ENCODE peak calls at places on chromosomes 2 and 18, in six cellular contexts. X, U, Q, Z, H and M are unnamed samples.

GRCh38 chr2:210863283-210863682 is 306.9 kb downstream of the CPS1 start:
- DNase-seq in X (no peak), U (no peak), Q (no peak), Z (no peak), H (no peak), M (no peak)

GRCh38 chr2:122815120-122815519 is 1059.7 kb downstream of the TSN start:
- DNase-seq in X (no peak), U (no peak), Q (no peak), Z (no peak), H (no peak), M (no peak)

GRCh38 chr2:192560326-192560725 is 365.6 kb upstream of the TMEFF2 start:
- DNase-seq in X (no peak), U (no peak), Q (no peak), Z (no peak), H (no peak), M (no peak)

GRCh38 chr18:57806891-57807280 is 3.8 kb upstream of the ATP8B1 start:
- DNase-seq in X (peak), U (no peak), Q (peak), Z (peak), H (peak), M (no peak)

GRCh38 chr2:197279997-197280756 is 30.4 kb downstream of the ANKRD44 start:
- DNase-seq in X (no peak), U (no peak), Q (no peak), Z (peak), H (peak), M (no peak)

GRCh38 chr2:3886036-3886435 is 182.7 kb downstream of the DCDC2C start:
- DNase-seq in X (no peak), U (no peak), Q (no peak), Z (no peak), H (no peak), M (no peak)

GRCh38 chr18:32998285-32998684 is 225.5 kb upstream of the KLHL14 start:
- DNase-seq in X (no peak), U (no peak), Q (no peak), Z (no peak), H (no peak), M (no peak)

GRCh38 chr2:43576983-43577892 is 18.6 kb downstream of the THADA start:
- DNase-seq in X (peak), U (no peak), Q (no peak), Z (peak), H (peak), M (no peak)

GRCh38 chr2:3256655-3257054 is 121.0 kb downstream of the EIPR1 start:
- DNase-seq in X (no peak), U (no peak), Q (no peak), Z (no peak), H (no peak), M (no peak)

DNA sequence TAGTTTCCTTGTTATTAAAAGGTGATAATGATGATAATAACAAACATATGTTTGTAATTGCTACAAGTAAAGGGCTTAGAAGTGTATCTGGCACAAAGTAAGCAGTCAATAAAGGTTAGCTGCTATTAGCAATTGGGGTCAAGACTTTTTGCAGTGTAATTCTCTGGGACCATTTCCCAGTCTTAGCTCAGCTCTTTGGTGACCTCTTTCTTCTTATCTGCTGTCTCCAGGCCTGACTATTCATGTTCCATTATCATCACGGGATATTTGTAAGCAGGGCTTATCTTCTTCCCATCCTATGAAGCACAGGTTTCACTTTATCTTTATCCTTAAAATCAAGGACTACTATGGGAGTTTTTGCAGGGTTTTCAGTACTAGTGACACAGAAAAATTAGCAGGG is 131.7 kb downstream of the DOCK10 start:
- DNase-seq in X (no peak), U (no peak), Q (no peak), Z (peak), H (peak), M (no peak)
- H3K27ac ChIP-seq in X (peak), U (no peak), Q (peak), Z (no peak), H (no peak), M (no peak)

GRCh38 chr2:38409136-38409903 is 32.2 kb upstream of the ATL2 start:
- DNase-seq in X (no peak), U (no peak), Q (peak), Z (peak), H (no peak), M (no peak)
- H3K27ac ChIP-seq in X (no peak), U (no peak), Q (no peak), Z (no peak), H (no peak), M (no peak)

DNA sequence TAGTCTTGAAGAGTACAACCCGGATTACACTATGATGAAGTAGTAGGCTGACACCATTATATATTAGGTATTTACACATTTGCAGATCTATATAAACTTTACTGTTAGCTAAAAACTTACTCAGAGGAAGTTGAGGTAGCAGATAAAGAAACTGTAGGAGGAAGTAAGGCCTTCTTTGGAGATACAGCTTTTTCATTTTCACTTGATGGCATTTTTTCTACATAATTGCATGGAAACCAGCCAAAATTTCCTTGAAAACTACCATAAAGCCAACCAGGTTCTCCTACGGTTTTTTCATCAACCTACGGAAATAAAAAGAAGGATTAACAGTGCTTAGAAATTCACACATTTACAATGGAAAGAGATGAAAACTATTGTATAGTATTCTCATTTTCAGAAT is 86.6 kb downstream of the FAM228A start:
- DNase-seq in X (no peak), U (no peak), Q (no peak), Z (peak), H (no peak), M (no peak)
- H3K27ac ChIP-seq in X (no peak), U (no peak), Q (no peak), Z (no peak), H (no peak), M (no peak)

GRCh38 chr2:237208373-237209045 is 122.8 kb downstream of the COPS8 start:
- DNase-seq in X (no peak), U (no peak), Q (no peak), Z (peak), H (peak), M (no peak)
- H3K27ac ChIP-seq in X (no peak), U (no peak), Q (no peak), Z (no peak), H (peak), M (no peak)

GRCh38 chr2:61109291-61109690 is 43.6 kb downstream of the SANBR start:
- DNase-seq in X (no peak), U (no peak), Q (no peak), Z (no peak), H (no peak), M (no peak)

GRCh38 chr2:61114147-61114546 is 47.8 kb upstream of the C2orf74 start:
- DNase-seq in X (no peak), U (no peak), Q (no peak), Z (no peak), H (no peak), M (no peak)

GRCh38 chr2:61117534-61117933 is 44.5 kb upstream of the C2orf74 start:
- DNase-seq in X (no peak), U (no peak), Q (no peak), Z (no peak), H (peak), M (no peak)

GRCh38 chr2:61116302-61116701 is 45.7 kb upstream of the C2orf74 start:
- DNase-seq in X (no peak), U (no peak), Q (no peak), Z (no peak), H (no peak), M (no peak)

DNA sequence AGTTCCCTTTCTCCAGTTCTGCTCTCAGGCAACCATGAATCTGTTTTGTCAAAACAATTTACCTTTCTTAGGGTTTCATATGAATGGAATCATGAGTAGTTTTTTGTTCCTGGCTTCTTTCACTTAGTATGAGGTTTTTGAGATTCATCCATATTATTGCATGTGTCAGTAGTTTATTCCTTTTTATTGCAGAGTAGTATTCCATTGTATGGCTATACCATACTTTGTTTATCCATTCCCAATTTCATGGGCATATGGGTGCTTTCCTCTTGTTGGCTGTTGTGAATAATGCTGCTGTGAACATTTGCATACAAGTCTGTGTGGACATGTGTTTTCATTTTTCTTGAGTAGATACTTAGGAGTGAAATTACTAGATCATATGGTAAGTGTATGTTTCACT is 46.0 kb downstream of the SANBR start:
- DNase-seq in X (no peak), U (no peak), Q (no peak), Z (no peak), H (no peak), M (no peak)
- H3K27ac ChIP-seq in X (no peak), U (no peak), Q (no peak), Z (no peak), H (no peak), M (no peak)

DNA sequence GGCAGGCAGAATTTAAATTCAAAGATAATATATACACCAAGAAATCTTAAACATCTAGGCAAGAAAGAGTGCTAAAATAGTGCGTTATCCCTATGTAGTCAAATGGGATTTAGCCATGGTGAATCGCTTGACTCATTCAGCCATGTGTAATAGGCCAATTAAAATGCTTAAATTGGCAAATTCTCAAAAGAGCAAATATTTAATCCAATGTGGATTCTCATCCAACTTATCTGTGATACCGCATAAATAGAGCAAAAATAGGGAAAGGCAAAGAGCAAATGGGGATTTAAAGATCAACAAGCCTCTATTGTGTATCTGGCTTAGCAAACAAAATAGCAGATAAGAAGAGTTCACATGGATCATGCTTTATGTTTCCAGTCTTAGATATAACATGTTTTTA is 123.2 kb upstream of the RPRM start:
- DNase-seq in X (no peak), U (no peak), Q (no peak), Z (no peak), H (no peak), M (no peak)
- H3K27ac ChIP-seq in X (no peak), U (no peak), Q (no peak), Z (no peak), H (no peak), M (no peak)

DNA sequence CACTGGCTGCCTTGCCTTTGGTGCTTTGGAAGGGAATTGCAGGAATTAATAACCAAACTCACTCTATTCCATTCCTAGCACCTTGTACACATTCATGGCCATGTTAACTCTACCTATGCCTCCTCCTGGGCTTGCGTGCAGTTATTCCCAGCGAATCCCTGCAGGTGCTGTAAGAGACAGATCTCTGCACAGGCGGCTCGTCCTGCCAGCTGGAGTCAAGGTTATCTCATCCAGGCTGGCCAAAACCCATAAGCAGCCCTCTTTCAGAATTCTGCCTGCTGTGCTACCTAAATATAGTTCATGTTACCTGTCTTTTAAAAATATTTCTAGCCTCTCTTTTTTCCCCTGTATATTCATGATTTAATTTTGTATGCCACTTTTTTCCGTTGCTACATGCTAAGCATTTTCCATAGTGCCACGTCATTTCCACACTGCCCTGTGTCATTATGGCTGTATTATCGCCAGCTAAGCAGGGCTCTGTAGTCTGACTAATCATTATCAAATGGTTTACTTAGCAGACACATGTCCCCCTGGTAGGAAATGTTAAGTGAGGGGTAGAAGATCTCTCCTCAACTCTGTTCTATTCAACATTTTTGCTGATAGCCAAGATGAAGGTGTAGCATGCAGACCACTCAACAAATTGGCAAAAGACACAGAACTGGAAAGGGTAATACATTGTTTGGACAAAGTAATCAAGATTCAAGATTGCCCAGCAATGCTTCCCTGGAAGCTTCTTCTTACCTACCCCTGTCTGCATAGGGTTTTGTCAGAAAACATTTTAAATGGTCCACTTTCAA is 79.7 kb upstream of the TAF1B start:
- DNase-seq in X (no peak), U (no peak), Q (no peak), Z (no peak), H (peak), M (no peak)
- H3K27ac ChIP-seq in X (peak), U (no peak), Q (no peak), Z (no peak), H (no peak), M (no peak)

DNA sequence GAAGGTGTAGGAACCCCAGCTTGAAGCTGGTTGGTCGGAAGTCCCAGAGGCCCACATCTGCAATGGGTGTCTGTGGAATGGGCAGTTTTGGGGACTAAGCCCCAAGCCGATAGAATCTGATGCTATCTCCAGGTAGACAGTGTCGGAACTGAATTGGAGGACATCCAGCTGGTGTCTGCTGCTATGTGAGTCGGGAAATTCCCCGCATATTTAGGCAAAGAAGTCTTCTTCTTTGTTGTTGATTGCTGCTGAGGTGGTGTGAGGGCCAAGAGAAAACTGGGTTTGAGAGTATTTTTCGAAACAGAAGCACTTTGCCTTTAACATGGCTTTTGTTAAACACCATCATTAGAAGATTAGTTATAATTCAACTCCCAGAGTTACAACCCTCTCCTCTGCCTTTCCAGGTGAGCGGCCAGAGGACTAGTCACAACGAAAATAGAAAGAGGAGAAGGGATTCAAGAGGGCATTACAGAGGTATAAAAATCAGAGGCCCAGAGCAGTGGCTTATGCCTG is 49.4 kb upstream of the ACTR3 start:
- DNase-seq in X (no peak), U (no peak), Q (no peak), Z (no peak), H (no peak), M (no peak)
- H3K27ac ChIP-seq in X (no peak), U (no peak), Q (no peak), Z (no peak), H (no peak), M (no peak)

DNA sequence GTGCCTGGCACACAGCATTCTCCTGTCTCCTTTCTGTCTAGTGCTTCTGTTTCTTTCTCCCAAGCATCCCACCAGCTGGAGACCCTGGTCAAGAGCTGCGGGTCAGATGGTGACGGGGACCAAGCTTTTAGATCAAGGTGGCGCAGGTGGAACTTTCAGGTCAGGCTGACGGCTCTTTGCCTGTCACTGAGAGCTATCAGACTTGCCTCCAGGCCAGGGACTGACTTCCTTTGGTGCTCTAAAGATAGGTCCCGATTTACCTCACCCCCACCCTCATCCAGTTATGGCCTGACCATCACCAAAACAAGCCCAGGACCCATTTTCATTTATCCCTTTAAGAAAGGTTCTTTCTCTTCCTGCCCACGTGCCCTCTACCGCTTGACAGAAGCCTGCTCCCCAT is 1.2 kb upstream of the EMILIN1 start:
- DNase-seq in X (no peak), U (no peak), Q (no peak), Z (no peak), H (no peak), M (no peak)
- H3K27ac ChIP-seq in X (no peak), U (no peak), Q (no peak), Z (no peak), H (no peak), M (no peak)

GRCh38 chr2:207230261-207231105 is 64.7 kb upstream of the KLF7 start:
- DNase-seq in X (peak), U (no peak), Q (no peak), Z (peak), H (no peak), M (no peak)
- H3K27ac ChIP-seq in X (no peak), U (no peak), Q (no peak), Z (no peak), H (peak), M (no peak)